ENCODE peak calls at places on chromosomes 3 and 15, in nine cellular contexts. P is lower lobe of right lung; K is astrocyte of the cerebellum; C is NCI-H460; S is cardiac fibroblast; D is CD8-positive, alpha-beta memory T cell; M is HS-5; A is skeletal muscle cell; O is activated T-helper 1 cell treated with Interleukin-2 at 50 U/mL for 16 hours. B is an unnamed sample.
A peak's percentile ranks its signal among the peaks of the same experiment; 100 is the strongest.

GRCh38 chr3:53880396-53881345 is 1.3 kb downstream of the ACTR8 start:
- DNase-seq in P (no peak), K (no peak), C (no peak), S (peak; percentile 43), D (no peak), M (no peak), A (no peak), O (no peak), B (no peak)

GRCh38 chr15:72339777-72340177 is 19.8 kb upstream of the CELF6 start:
- DNase-seq in P (no peak), K (no peak), C (peak; percentile 39), S (peak; percentile 96), D (no peak), M (peak; percentile 65), A (peak; percentile 95), O (no peak), B (no peak)

GRCh38 chr3:155102329-155102728 is 22.2 kb downstream of the MME start:
- DNase-seq in P (no peak), K (no peak), C (no peak), S (peak; percentile 22), D (no peak), M (peak; percentile 80), A (peak; percentile 64), O (no peak), B (no peak)

GRCh38 chr15:100284701-100285100 is 57.1 kb downstream of the ADAMTS17 start:
- DNase-seq in P (peak; percentile 57), K (peak; percentile 8), C (no peak), S (no peak), D (no peak), M (no peak), A (no peak), O (no peak), B (peak; percentile 45)

GRCh38 chr3:85342915-85343314 is 384.1 kb downstream of the CADM2 start:
- DNase-seq in P (no peak), K (no peak), C (peak; percentile 40), S (peak; percentile 0), D (no peak), M (no peak), A (no peak), O (no peak), B (no peak)

GRCh38 chr15:56366211-56366610 is 985 bp downstream of the TEX9 start:
- DNase-seq in P (no peak), K (no peak), C (no peak), S (no peak), D (no peak), M (no peak), A (no peak), O (no peak), B (no peak)

GRCh38 chr3:52253314-52254260 is 8.0 kb downstream of the PPM1M start:
- DNase-seq in P (peak; percentile 85), K (no peak), C (no peak), S (peak; percentile 39), D (peak; percentile 95), M (no peak), A (no peak), O (peak; percentile 71), B (peak; percentile 84)

GRCh38 chr15:65958835-65959234 is 89.5 kb downstream of the RAB11A start:
- DNase-seq in P (no peak), K (no peak), C (no peak), S (no peak), D (no peak), M (no peak), A (no peak), O (no peak), B (no peak)

GRCh38 chr3:12230406-12230805 is 58.5 kb upstream of the PPARG start:
- DNase-seq in P (no peak), K (no peak), C (no peak), S (no peak), D (no peak), M (no peak), A (no peak), O (no peak), B (no peak)

GRCh38 chr3:99126291-99126690 is 224.8 kb upstream of the DCBLD2 start:
- DNase-seq in P (no peak), K (no peak), C (no peak), S (peak; percentile 56), D (no peak), M (no peak), A (no peak), O (no peak), B (no peak)

GRCh38 chr3:176661432-176661964 is 535.8 kb downstream of the TBL1XR1 start:
- DNase-seq in P (no peak), K (no peak), C (no peak), S (no peak), D (no peak), M (no peak), A (no peak), O (no peak), B (no peak)

GRCh38 chr3:10547841-10548783 is 42.7 kb upstream of the ATP2B2 start:
- DNase-seq in P (no peak), K (no peak), C (no peak), S (no peak), D (no peak), M (no peak), A (no peak), O (no peak), B (no peak)

GRCh38 chr15:63028442-63029110 is 14.0 kb upstream of the TPM1 start:
- DNase-seq in P (no peak), K (no peak), C (no peak), S (no peak), D (no peak), M (no peak), A (no peak), O (no peak), B (no peak)

GRCh38 chr15:70158309-70158995 is 60.7 kb upstream of the TLE3 start:
- DNase-seq in P (no peak), K (no peak), C (no peak), S (no peak), D (no peak), M (no peak), A (no peak), O (no peak), B (no peak)

GRCh38 chr15:37877851-37878577 is 56.4 kb upstream of the TMCO5A start:
- DNase-seq in P (no peak), K (peak; percentile 29), C (no peak), S (peak; percentile 91), D (no peak), M (peak; percentile 93), A (peak; percentile 65), O (no peak), B (no peak)

GRCh38 chr3:156685198-156685597 is 10.8 kb downstream of the TIPARP start:
- DNase-seq in P (no peak), K (no peak), C (no peak), S (peak; percentile 72), D (no peak), M (peak; percentile 28), A (no peak), O (no peak), B (no peak)

GRCh38 chr15:48186271-48186670 is 5.2 kb upstream of the CTXN2 start:
- DNase-seq in P (no peak), K (no peak), C (no peak), S (no peak), D (no peak), M (no peak), A (no peak), O (no peak), B (no peak)

GRCh38 chr15:48634934-48635333 is 10.6 kb downstream of the FBN1 start:
- DNase-seq in P (no peak), K (no peak), C (no peak), S (peak; percentile 57), D (no peak), M (no peak), A (no peak), O (no peak), B (no peak)

GRCh38 chr3:27147215-27147614 is 222.0 kb downstream of the NEK10 start:
- DNase-seq in P (no peak), K (no peak), C (no peak), S (peak; percentile 55), D (no peak), M (no peak), A (no peak), O (no peak), B (no peak)

GRCh38 chr3:11755276-11755675 is 91.4 kb downstream of the TAMM41 start:
- DNase-seq in P (no peak), K (no peak), C (no peak), S (no peak), D (no peak), M (no peak), A (no peak), O (no peak), B (no peak)

GRCh38 chr3:27202959-27203358 is 166.2 kb downstream of the NEK10 start:
- DNase-seq in P (no peak), K (no peak), C (no peak), S (no peak), D (no peak), M (no peak), A (no peak), O (no peak), B (no peak)

GRCh38 chr3:157832588-157832987 is 273.6 kb downstream of the SHOX2 start:
- DNase-seq in P (no peak), K (no peak), C (no peak), S (peak; percentile 5), D (no peak), M (peak; percentile 41), A (no peak), O (no peak), B (no peak)

GRCh38 chr3:123862152-123862551 is 22.0 kb downstream of the MYLK start:
- DNase-seq in P (no peak), K (no peak), C (no peak), S (no peak), D (no peak), M (no peak), A (no peak), O (no peak), B (no peak)

GRCh38 chr3:107452436-107452835 is 70.3 kb upstream of the BBX start:
- DNase-seq in P (no peak), K (peak; percentile 38), C (no peak), S (peak; percentile 76), D (no peak), M (peak; percentile 41), A (no peak), O (no peak), B (no peak)

GRCh38 chr15:69729167-69729748 is 276.6 kb downstream of the RPLP1 start:
- DNase-seq in P (peak; percentile 58), K (no peak), C (peak; percentile 31), S (peak; percentile 48), D (peak; percentile 58), M (no peak), A (no peak), O (peak; percentile 53), B (no peak)

GRCh38 chr3:114554716-114555115 is 260.9 kb downstream of the TIGIT start:
- DNase-seq in P (no peak), K (no peak), C (no peak), S (peak; percentile 46), D (no peak), M (peak; percentile 28), A (no peak), O (no peak), B (no peak)

GRCh38 chr3:52233108-52233591 is 5.8 kb downstream of the TWF2 start:
- DNase-seq in P (peak; percentile 30), K (no peak), C (no peak), S (no peak), D (no peak), M (no peak), A (no peak), O (no peak), B (no peak)

GRCh38 chr3:48655586-48655985 is 7.1 kb downstream of the CELSR3 start:
- DNase-seq in P (peak; percentile 67), K (no peak), C (no peak), S (no peak), D (peak; percentile 49), M (no peak), A (no peak), O (peak; percentile 29), B (no peak)

GRCh38 chr3:196454935-196455334 is 22.7 kb upstream of the UBXN7 start:
- DNase-seq in P (no peak), K (peak; percentile 22), C (no peak), S (no peak), D (no peak), M (no peak), A (no peak), O (no peak), B (no peak)

GRCh38 chr3:130310109-130310508 is 35.4 kb upstream of the COL6A5 start:
- DNase-seq in P (no peak), K (no peak), C (no peak), S (no peak), D (no peak), M (no peak), A (no peak), O (no peak), B (no peak)

GRCh38 chr3:45021936-45022335 is 4.2 kb upstream of the CLEC3B start:
- DNase-seq in P (no peak), K (no peak), C (no peak), S (peak; percentile 19), D (no peak), M (no peak), A (no peak), O (no peak), B (no peak)

B was measured in aorta.